ENCODE peak calls at places on chromosomes 16 and 17, in four cellular contexts. One of them, this sample, is unnamed.

GRCh38 chr16:21946889-21947635 is 6.1 kb upstream of the UQCRC2 start:
- DNase-seq in stomach: no peak
- DNase-seq in GM23338: no peak
- DNase-seq in lung: no peak
- DNase-seq in this sample: no peak

GRCh38 chr17:5138616-5139453 is 23.0 kb downstream of the USP6 start:
- DNase-seq in GM23338: no peak
- DNase-seq in lung: peak
- DNase-seq in stomach: no peak
- DNase-seq in this sample: no peak

GRCh38 chr16:89722392-89723278 is 1.3 kb downstream of the ZNF276 start:
- DNase-seq in stomach: peak
- DNase-seq in GM23338: peak
- DNase-seq in lung: peak
- DNase-seq in this sample: peak

GRCh38 chr17:19017804-19018599 is 13.4 kb upstream of the FAM83G start:
- DNase-seq in stomach: no peak
- DNase-seq in lung: no peak
- DNase-seq in GM23338: no peak
- DNase-seq in this sample: no peak

GRCh38 chr17:67322039-67322787 is 44.2 kb downstream of the PSMD12 start:
- DNase-seq in GM23338: peak
- DNase-seq in stomach: no peak
- DNase-seq in lung: no peak
- DNase-seq in this sample: no peak

GRCh38 chr16:78659216-78659615 is 559.8 kb downstream of the WWOX start:
- DNase-seq in GM23338: no peak
- DNase-seq in stomach: no peak
- DNase-seq in lung: no peak
- DNase-seq in this sample: peak

GRCh38 chr17:47119746-47120520 is 69.2 kb downstream of the CDC27 start:
- DNase-seq in stomach: no peak
- DNase-seq in GM23338: no peak
- DNase-seq in lung: no peak
- DNase-seq in this sample: no peak

GRCh38 chr16:86072328-86073102 is 173.6 kb downstream of the IRF8 start:
- DNase-seq in GM23338: peak
- DNase-seq in lung: peak
- DNase-seq in stomach: peak
- DNase-seq in this sample: peak

GRCh38 chr17:33152793-33153192 is 140.3 kb downstream of the ASIC2 start:
- DNase-seq in lung: no peak
- DNase-seq in GM23338: peak
- DNase-seq in stomach: no peak
- DNase-seq in this sample: no peak

GRCh38 chr17:79617304-79617703 is 6.5 kb upstream of the RBFOX3 start:
- DNase-seq in lung: no peak
- DNase-seq in GM23338: no peak
- DNase-seq in stomach: no peak
- DNase-seq in this sample: no peak

GRCh38 chr17:66830451-66830850 is 4.5 kb upstream of the CACNG5 start:
- DNase-seq in stomach: no peak
- DNase-seq in GM23338: peak
- DNase-seq in lung: no peak
- DNase-seq in this sample: no peak

GRCh38 chr16:85422374-85423185 is 190.5 kb upstream of the GSE1 start:
- DNase-seq in lung: peak
- DNase-seq in GM23338: peak
- DNase-seq in stomach: peak
- DNase-seq in this sample: peak

GRCh38 chr16:600781-601180 is 10.9 kb downstream of the RAB40C start:
- DNase-seq in GM23338: peak
- DNase-seq in stomach: no peak
- DNase-seq in lung: no peak
- DNase-seq in this sample: no peak

GRCh38 chr17:27990979-27991378 is 51.5 kb upstream of the NLK start:
- DNase-seq in stomach: no peak
- DNase-seq in GM23338: no peak
- DNase-seq in lung: no peak
- DNase-seq in this sample: no peak
- H3K27ac ChIP-seq in stomach: peak
- H3K27ac ChIP-seq in GM23338: no peak
- H3K27ac ChIP-seq in lung: no peak
- H3K27ac ChIP-seq in this sample: no peak

DNA sequence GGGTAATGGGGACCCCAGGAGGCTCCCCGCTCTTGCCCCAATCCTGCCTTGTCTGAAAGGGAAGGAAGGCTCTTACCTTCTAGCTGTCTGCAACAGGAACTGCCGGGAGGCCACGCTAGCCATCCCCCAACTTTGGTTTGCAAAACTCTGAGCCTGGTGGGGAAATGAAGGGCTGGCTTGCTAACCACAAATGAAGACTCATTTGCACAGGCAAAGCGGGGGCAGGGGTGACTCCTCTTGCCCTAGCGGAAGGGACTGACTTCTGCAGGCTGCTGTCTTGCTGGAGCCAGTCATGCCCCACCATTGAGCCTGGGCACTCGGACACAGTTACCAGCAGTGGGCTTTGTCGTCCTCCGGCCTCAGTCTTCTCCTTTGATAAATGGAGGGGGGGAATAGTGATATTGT is 52.6 kb downstream of the PLCG2 start:
- DNase-seq in lung: peak
- DNase-seq in GM23338: peak
- DNase-seq in stomach: peak
- DNase-seq in this sample: peak
- TF ChIP-seq CTCF in lung: no peak
- TF ChIP-seq CTCF in GM23338: no peak
- TF ChIP-seq CTCF in stomach: no peak
- TF ChIP-seq CTCF in this sample: no peak

DNA sequence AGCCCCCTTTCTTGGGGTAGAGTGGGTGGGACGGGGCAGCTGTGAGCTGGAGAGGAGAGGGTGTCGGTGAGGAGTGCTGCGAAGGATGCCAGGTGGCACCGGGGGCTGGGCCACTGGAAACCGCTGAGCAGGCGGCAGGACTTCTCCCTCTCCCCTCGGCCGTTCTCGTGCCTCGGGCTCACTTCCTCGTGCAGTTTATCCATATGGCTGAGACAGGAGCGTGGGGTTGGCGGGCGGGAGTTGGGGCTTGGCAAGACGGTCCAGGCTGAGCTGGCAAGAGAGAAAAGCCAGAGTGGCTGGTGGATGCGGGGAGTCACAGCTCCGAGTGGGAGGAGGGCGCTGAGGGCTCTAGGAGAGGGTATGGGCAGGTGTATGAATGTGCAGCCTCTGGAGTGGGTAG is 8.2 kb downstream of the TBC1D24 start:
- DNase-seq in GM23338: no peak
- DNase-seq in lung: no peak
- DNase-seq in stomach: no peak
- DNase-seq in this sample: peak
- H3K4me3 ChIP-seq in GM23338: no peak
- H3K4me3 ChIP-seq in lung: no peak
- H3K4me3 ChIP-seq in stomach: peak
- H3K4me3 ChIP-seq in this sample: no peak

GRCh38 chr17:35003778-35004177 is 23.5 kb downstream of the LIG3 start:
- DNase-seq in lung: no peak
- DNase-seq in stomach: no peak
- DNase-seq in GM23338: no peak
- DNase-seq in this sample: no peak

GRCh38 chr17:35006345-35006744 is 26.0 kb downstream of the LIG3 start:
- DNase-seq in GM23338: no peak
- DNase-seq in lung: no peak
- DNase-seq in stomach: no peak
- DNase-seq in this sample: no peak

GRCh38 chr17:34999456-34999855 is 19.1 kb downstream of the LIG3 start:
- DNase-seq in lung: no peak
- DNase-seq in stomach: no peak
- DNase-seq in GM23338: no peak
- DNase-seq in this sample: no peak

GRCh38 chr17:35001549-35001948 is 21.2 kb downstream of the LIG3 start:
- DNase-seq in GM23338: no peak
- DNase-seq in lung: no peak
- DNase-seq in stomach: no peak
- DNase-seq in this sample: no peak

GRCh38 chr17:35002876-35003551 is 22.7 kb downstream of the LIG3 start:
- DNase-seq in lung: no peak
- DNase-seq in stomach: peak
- DNase-seq in GM23338: no peak
- DNase-seq in this sample: peak
- H3K27ac ChIP-seq in lung: no peak
- H3K27ac ChIP-seq in stomach: peak
- H3K27ac ChIP-seq in GM23338: no peak
- H3K27ac ChIP-seq in this sample: peak

GRCh38 chr17:27607692-27608091 is 23.3 kb upstream of the LGALS9 start:
- DNase-seq in stomach: no peak
- DNase-seq in lung: no peak
- DNase-seq in GM23338: no peak
- DNase-seq in this sample: no peak

GRCh38 chr17:27608330-27609230 is 22.4 kb upstream of the LGALS9 start:
- DNase-seq in stomach: no peak
- DNase-seq in lung: no peak
- DNase-seq in GM23338: no peak
- DNase-seq in this sample: no peak

GRCh38 chr17:27610304-27610676 is 20.7 kb upstream of the LGALS9 start:
- DNase-seq in lung: no peak
- DNase-seq in GM23338: no peak
- DNase-seq in stomach: no peak
- DNase-seq in this sample: no peak

GRCh38 chr17:27612160-27612767 is 18.7 kb upstream of the LGALS9 start:
- DNase-seq in lung: no peak
- DNase-seq in GM23338: no peak
- DNase-seq in stomach: no peak
- DNase-seq in this sample: no peak

DNA sequence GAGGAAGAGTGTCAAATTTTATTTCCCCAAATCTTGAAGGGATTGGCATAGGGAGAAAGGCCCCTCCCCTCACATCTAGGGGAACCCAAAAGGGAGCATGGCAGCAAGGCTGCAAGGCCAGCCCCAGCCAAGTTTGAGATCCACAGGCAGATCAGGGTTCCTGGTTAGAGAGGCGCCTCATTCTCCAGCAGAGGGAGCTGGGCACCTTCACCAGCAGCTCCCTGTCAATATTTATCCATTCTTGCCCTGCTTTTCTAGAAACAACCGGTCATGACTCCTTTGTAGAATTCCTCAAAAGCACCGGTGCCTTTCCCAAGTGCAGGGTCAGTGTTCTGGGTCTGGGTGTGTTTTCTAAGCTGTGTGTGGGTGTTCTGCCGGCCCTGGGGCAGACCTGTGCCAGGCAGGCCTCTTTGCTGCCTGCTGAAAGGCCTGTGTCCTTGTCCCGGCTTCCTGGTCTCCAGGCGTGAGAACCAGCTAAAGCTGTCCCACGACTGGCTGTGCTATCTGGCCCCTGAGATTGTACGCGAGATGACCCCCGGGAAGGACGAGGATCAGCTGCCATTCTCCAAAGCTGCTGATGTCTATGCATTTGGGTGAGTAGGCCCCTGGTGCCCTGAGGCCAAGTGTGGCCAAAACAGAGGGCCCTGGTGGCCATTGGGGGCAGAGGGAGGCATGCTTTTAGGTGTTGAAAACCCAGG is 21.2 kb upstream of the LGALS9 start:
- DNase-seq in stomach: peak
- DNase-seq in lung: no peak
- DNase-seq in GM23338: peak
- DNase-seq in this sample: no peak
- TF ChIP-seq CTCF in stomach: peak
- TF ChIP-seq CTCF in lung: peak
- TF ChIP-seq CTCF in GM23338: peak
- TF ChIP-seq CTCF in this sample: no peak

GRCh38 chr16:12436201-12436657 is 367.5 kb downstream of the CPPED1 start:
- DNase-seq in stomach: no peak
- DNase-seq in lung: no peak
- DNase-seq in GM23338: peak
- DNase-seq in this sample: peak
- H3K4me3 ChIP-seq in stomach: no peak
- H3K4me3 ChIP-seq in lung: no peak
- H3K4me3 ChIP-seq in GM23338: peak
- H3K4me3 ChIP-seq in this sample: no peak

GRCh38 chr16:27326251-27326650 is 12.5 kb downstream of the IL4R start:
- DNase-seq in stomach: no peak
- DNase-seq in lung: no peak
- DNase-seq in GM23338: no peak
- DNase-seq in this sample: no peak

GRCh38 chr16:27325736-27326135 is 12.0 kb downstream of the IL4R start:
- DNase-seq in lung: no peak
- DNase-seq in GM23338: no peak
- DNase-seq in stomach: no peak
- DNase-seq in this sample: no peak

GRCh38 chr16:27323781-27324561 is 10.2 kb downstream of the IL4R start:
- DNase-seq in GM23338: no peak
- DNase-seq in lung: no peak
- DNase-seq in stomach: no peak
- DNase-seq in this sample: no peak

GRCh38 chr16:27322858-27323780 is 9.3 kb downstream of the IL4R start:
- DNase-seq in stomach: peak
- DNase-seq in lung: no peak
- DNase-seq in GM23338: no peak
- DNase-seq in this sample: no peak

DNA sequence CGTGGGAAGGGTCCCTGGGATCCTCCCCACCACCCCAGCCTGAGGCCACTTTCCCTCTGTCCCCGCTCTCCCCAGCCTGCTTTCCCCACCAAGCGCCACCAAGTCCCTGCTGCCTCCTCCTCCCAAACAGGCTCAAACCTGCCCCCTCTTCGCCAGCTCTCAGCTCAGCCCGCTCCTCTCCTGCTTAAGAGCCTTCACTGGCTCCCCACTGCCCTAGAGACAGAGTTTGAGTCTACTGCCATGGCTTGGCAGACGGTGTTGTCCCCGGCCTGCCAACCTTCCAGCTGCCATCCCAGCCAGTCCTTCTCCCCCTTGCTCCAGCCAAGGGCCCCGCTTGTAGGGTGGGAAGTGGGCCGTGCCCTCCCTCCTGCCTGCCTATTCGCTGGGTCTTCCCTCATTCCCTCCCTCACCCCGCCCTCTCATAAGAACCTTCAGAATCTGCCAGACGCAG is 11.1 kb downstream of the IL4R start:
- DNase-seq in stomach: no peak
- DNase-seq in GM23338: peak
- DNase-seq in lung: no peak
- DNase-seq in this sample: no peak
- H3K27ac ChIP-seq in stomach: peak
- H3K27ac ChIP-seq in GM23338: no peak
- H3K27ac ChIP-seq in lung: peak
- H3K27ac ChIP-seq in this sample: peak

DNA sequence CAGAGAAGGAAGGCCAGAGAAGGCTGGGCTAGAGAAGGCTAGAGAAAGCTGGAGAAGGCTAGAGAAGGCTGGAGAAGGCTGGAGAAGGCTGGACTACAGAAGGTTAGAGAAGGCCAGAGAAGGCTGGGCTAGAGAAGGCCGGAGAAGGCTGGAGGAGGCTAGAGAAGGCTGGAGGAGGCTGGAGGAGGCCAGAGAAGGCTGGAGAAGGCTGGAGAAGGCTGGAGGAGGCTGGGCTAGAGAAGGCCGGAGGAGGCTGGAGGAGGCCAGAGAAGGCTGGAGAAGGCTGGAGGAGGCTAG is 6.4 kb upstream of the OGFOD3 start:
- DNase-seq in stomach: no peak
- DNase-seq in lung: no peak
- DNase-seq in GM23338: no peak
- DNase-seq in this sample: no peak
- TF ChIP-seq CTCF in stomach: no peak
- TF ChIP-seq CTCF in lung: no peak
- TF ChIP-seq CTCF in GM23338: no peak
- TF ChIP-seq CTCF in this sample: no peak

This sample was measured in thyroid gland.